ENCODE peak calls at places on chromosome 17, in eight cellular contexts. A is kidney epithelial cell, H is astrocyte of the cerebellum, R is AG04450, F is GM12865, Q is endothelial cell, O is thyroid gland, K is progenitor cell of endocrine pancreas. W is an unnamed sample.

GRCh38 chr17:42519546-42520444 is 16.2 kb upstream of the NAGLU start:
- DNase-seq in K (no peak), Q (peak), H (peak), O (peak), R (peak), A (peak), F (no peak), W (no peak)

GRCh38 chr17:45430006-45430737 is 2.5 kb downstream of the ARHGAP27 start:
- DNase-seq in K (no peak), H (no peak), Q (no peak), A (no peak), O (no peak), R (no peak), F (no peak), W (no peak)

GRCh38 chr17:45776896-45777295 is 7.2 kb upstream of the CRHR1 start:
- DNase-seq in A (no peak), Q (no peak), O (no peak), R (no peak), K (no peak), F (no peak), H (no peak), W (no peak)

GRCh38 chr17:41895617-41896016 is 23.1 kb downstream of the ACLY start:
- DNase-seq in K (no peak), O (no peak), F (no peak), Q (no peak), A (no peak), R (no peak), H (no peak), W (no peak)

GRCh38 chr17:40536731-40537171 is 28.5 kb downstream of the CCR7 start:
- DNase-seq in K (no peak), Q (peak), A (no peak), F (no peak), R (no peak), H (no peak), O (peak), W (no peak)

GRCh38 chr17:29664743-29665479 is 42.2 kb upstream of the CORO6 start:
- DNase-seq in R (no peak), O (no peak), H (no peak), F (no peak), K (no peak), Q (no peak), A (no peak), W (no peak)

GRCh38 chr17:48066192-48066591 is 18.0 kb downstream of the NFE2L1 start:
- DNase-seq in H (no peak), O (no peak), F (no peak), A (no peak), Q (no peak), K (no peak), R (no peak), W (no peak)

GRCh38 chr17:39141915-39142664 is 9.3 kb downstream of the PLXDC1 start:
- DNase-seq in A (no peak), H (no peak), F (no peak), O (no peak), R (no peak), K (no peak), Q (no peak), W (no peak)

GRCh38 chr17:78132086-78132676 is 1.6 kb downstream of the TMC8 start:
- DNase-seq in O (peak), Q (no peak), R (no peak), F (peak), H (no peak), K (peak), A (no peak), W (no peak)

GRCh38 chr17:43888548-43888947 is 18.8 kb downstream of the MPP2 start:
- DNase-seq in F (no peak), O (no peak), K (no peak), Q (no peak), H (no peak), A (no peak), R (no peak), W (peak)

GRCh38 chr17:40309031-40309937 is at the start of gene RARA:
- DNase-seq in K (no peak), O (peak), H (no peak), Q (peak), F (peak), A (no peak), R (no peak), W (no peak)

GRCh38 chr17:70855401-70856054 is 686.2 kb downstream of the KCNJ2 start:
- DNase-seq in H (peak), O (no peak), R (peak), Q (no peak), K (no peak), F (no peak), A (no peak), W (no peak)

GRCh38 chr17:5745091-5745820 is 160.9 kb upstream of the NLRP1 start:
- DNase-seq in F (no peak), K (no peak), A (no peak), H (no peak), R (no peak), Q (no peak), O (no peak), W (no peak)

GRCh38 chr17:45220079-45220478 is 1.6 kb upstream of the FMNL1 start:
- DNase-seq in H (no peak), R (no peak), O (no peak), A (no peak), K (no peak), F (no peak), Q (no peak), W (no peak)

GRCh38 chr17:70169707-70170597 is 620 bp downstream of the KCNJ2 start:
- DNase-seq in K (no peak), A (no peak), H (no peak), O (no peak), F (no peak), R (no peak), Q (no peak), W (no peak)

GRCh38 chr17:64004903-64005733 is 7.0 kb downstream of the PRR29 start:
- DNase-seq in F (no peak), Q (no peak), O (no peak), R (no peak), H (no peak), A (no peak), K (no peak), W (no peak)

GRCh38 chr17:69516911-69517310 is 102.4 kb downstream of the MAP2K6 start:
- DNase-seq in F (peak), R (no peak), Q (no peak), O (no peak), H (no peak), K (no peak), A (no peak), W (no peak)

GRCh38 chr17:49823614-49824013 is 24.3 kb downstream of the TAC4 start:
- DNase-seq in Q (no peak), A (no peak), R (peak), O (no peak), K (no peak), F (no peak), H (peak), W (no peak)

GRCh38 chr17:50562266-50563094 is 2.0 kb downstream of the CACNA1G start:
- DNase-seq in K (no peak), Q (no peak), A (no peak), F (no peak), H (no peak), R (no peak), O (no peak), W (no peak)

GRCh38 chr17:17513626-17514025 is 17.4 kb upstream of the RASD1 start:
- DNase-seq in Q (no peak), F (no peak), K (no peak), A (no peak), O (no peak), H (no peak), R (no peak), W (no peak)

GRCh38 chr17:700504-701094 is 14.0 kb downstream of the VPS53 start:
- DNase-seq in R (no peak), Q (no peak), K (no peak), A (no peak), H (no peak), O (no peak), F (peak), W (no peak)

GRCh38 chr17:27269978-27270377 is 23.9 kb upstream of the WSB1 start:
- DNase-seq in F (no peak), R (no peak), A (no peak), H (no peak), K (no peak), Q (no peak), O (no peak), W (no peak)

GRCh38 chr17:64172510-64172909 is 42.6 kb upstream of the ERN1 start:
- DNase-seq in R (no peak), K (no peak), Q (no peak), O (no peak), F (no peak), A (no peak), H (no peak), W (no peak)

GRCh38 chr17:30950669-30951399 is 20.0 kb upstream of the RNF135 start:
- DNase-seq in A (no peak), H (peak), Q (no peak), R (peak), O (peak), K (no peak), F (no peak), W (no peak)

GRCh38 chr17:42025191-42025579 is 5.3 kb downstream of the NKIRAS2 start:
- DNase-seq in H (no peak), A (no peak), O (no peak), R (no peak), F (no peak), Q (no peak), K (no peak), W (no peak)

GRCh38 chr17:29167393-29168078 is 12.7 kb downstream of the MYO18A start:
- DNase-seq in F (no peak), A (no peak), H (no peak), O (no peak), Q (no peak), K (no peak), R (no peak), W (no peak)

GRCh38 chr17:77948690-77949114 is 9.8 kb upstream of the TNRC6C start:
- DNase-seq in R (peak), A (no peak), Q (peak), K (no peak), F (no peak), H (peak), O (peak), W (no peak)

GRCh38 chr17:50210249-50211225 is 9.1 kb upstream of the COL1A1 start:
- DNase-seq in H (peak), A (peak), K (no peak), O (no peak), F (no peak), Q (no peak), R (peak), W (no peak)

GRCh38 chr17:59004338-59005111 is 102.2 kb downstream of the TRIM37 start:
- DNase-seq in K (peak), H (peak), Q (peak), R (no peak), F (peak), A (no peak), O (peak), W (no peak)

GRCh38 chr17:44627513-44627912 is 28.8 kb upstream of the MEIOC start:
- DNase-seq in K (no peak), F (no peak), A (no peak), R (no peak), O (no peak), H (no peak), Q (no peak), W (no peak)

GRCh38 chr17:29108806-29109476 is 66.0 kb downstream of the PIPOX start:
- DNase-seq in R (no peak), F (no peak), K (peak), O (no peak), A (no peak), H (no peak), Q (no peak), W (no peak)

GRCh38 chr17:71919181-71919580 is 201.6 kb upstream of the SOX9 start:
- DNase-seq in O (peak), K (no peak), Q (no peak), R (no peak), A (no peak), H (no peak), F (peak), W (no peak)

GRCh38 chr17:17391575-17392370 is 85.0 kb upstream of the MED9 start:
- DNase-seq in A (no peak), H (no peak), K (no peak), Q (no peak), F (peak), R (no peak), O (no peak), W (no peak)

GRCh38 chr17:66975614-66976378 is 11.3 kb downstream of the CACNG4 start:
- DNase-seq in A (no peak), F (peak), H (no peak), Q (peak), R (no peak), O (no peak), K (no peak), W (no peak)

DNA sequence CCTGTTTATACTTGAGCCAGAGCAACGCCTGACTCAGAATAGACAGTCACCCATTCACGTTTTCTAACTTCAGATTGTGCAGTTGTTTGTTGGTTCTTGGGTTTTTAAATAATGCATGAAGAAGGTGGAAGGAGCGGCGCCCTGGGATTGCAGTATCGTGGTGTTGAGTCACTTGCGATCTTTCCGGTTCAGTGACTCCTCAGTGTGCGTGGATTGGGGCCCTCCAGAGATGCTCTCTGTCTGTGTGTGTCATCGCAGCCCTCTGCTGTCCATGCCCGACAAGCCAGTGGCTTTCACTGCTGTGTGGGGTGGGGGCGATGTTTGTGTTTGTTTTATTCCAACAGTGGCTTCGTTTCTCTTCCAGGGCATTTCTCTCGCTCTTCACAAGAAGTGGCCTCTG is 134.0 kb downstream of the RPTOR start:
- DNase-seq in R (peak), O (no peak), H (peak), A (peak), Q (no peak), F (no peak), K (no peak), W (no peak)
- TF ChIP-seq CTCF in R (peak), O (no peak), H (no peak), A (peak), Q (no peak), F (no peak), K (no peak), W (no peak)

GRCh38 chr17:73900516-73900915 is 256.3 kb upstream of the SDK2 start:
- DNase-seq in R (no peak), Q (no peak), O (no peak), H (no peak), K (no peak), A (no peak), F (no peak), W (no peak)

GRCh38 chr17:73901249-73901648 is 257.0 kb upstream of the SDK2 start:
- DNase-seq in A (no peak), F (no peak), R (no peak), H (no peak), K (no peak), Q (no peak), O (no peak), W (no peak)

GRCh38 chr17:73902416-73903181 is 258.4 kb upstream of the SDK2 start:
- DNase-seq in Q (peak), R (no peak), A (no peak), F (no peak), O (peak), H (no peak), K (no peak), W (no peak)

GRCh38 chr17:73899839-73900238 is 255.6 kb upstream of the SDK2 start:
- DNase-seq in O (no peak), K (no peak), R (no peak), F (no peak), Q (no peak), H (no peak), A (no peak), W (no peak)

GRCh38 chr17:73901661-73902415 is 257.6 kb upstream of the SDK2 start:
- DNase-seq in K (peak), R (no peak), O (peak), A (no peak), Q (peak), H (no peak), F (no peak), W (no peak)
- TF ChIP-seq CTCF in K (peak), R (no peak), O (no peak), A (no peak), Q (no peak), H (no peak), F (no peak), W (peak)

DNA sequence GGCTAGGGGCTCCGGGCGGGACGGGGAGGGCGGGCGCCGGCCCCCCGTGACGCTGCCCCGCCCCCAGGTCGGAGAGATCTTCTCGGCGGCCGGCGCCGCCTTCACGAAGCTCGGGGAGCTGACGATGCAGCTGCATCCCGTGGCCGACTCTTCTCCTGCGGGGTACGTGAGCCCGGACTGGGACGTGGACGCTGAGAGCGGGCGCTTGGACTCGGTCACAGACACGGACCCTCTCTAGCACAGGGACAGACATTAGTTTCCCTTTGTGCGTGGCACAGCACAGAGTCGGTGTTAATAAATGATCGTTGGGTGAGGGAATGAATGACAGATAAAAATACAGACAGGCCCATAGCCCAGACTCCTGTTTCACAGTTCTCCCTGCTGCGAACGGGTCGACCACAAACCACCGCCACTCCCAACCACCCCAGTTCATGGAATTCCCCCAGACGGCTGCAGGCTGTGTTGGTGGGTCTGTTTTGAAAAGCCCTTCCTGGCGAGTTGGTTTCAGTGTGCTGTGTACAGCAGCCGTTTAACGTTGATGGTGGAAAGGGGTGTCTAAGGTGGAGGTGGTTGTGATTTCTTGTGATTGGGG is 2.7 kb downstream of the RNASEK start:
- DNase-seq in K (no peak), R (no peak), O (no peak), A (no peak), F (peak), H (peak), Q (no peak), W (no peak)
- TF ChIP-seq CTCF in K (peak), R (no peak), O (no peak), A (no peak), F (no peak), H (no peak), Q (peak), W (no peak)

DNA sequence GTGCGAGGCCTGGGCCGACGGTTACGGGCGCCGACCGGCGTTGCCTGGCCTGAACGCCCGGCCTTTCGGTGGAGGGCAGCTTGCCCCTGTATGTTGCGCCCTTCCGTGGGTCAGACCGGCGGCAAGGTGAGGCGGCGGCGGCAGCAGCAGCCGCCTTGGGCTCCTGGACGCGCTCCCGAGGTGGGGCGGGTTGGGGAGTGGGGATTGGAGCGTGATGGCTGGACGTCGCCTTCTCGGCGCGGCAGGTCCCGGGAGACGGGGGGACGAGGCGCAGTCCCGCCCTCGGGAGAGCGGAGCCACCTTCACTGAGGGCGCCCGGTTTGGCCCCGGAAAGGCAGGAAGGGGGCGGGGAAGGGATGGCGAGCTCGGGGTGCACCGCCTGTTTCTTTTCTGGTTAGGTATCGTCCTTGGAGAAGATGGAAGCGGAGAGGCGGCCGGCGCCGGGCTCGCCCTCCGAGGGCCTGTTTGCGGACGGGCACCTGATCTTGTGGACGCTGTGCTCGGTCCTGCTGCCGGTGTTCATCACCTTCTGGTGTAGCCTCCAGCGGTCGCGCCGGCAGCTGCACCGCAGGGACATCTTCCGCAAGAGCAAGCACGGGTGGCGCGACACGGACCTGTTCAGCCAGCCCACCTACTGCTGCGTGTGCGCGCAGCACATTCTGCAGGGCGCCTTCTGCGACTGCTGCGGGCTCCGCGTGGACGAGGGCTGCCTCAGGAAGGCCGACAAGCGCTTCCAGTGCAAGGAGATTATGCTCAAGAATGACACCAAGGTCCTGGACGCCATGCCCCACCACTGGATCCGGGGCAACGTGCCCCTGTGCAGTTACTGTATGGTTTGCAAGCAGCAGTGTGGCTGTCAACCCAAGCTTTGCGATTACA is 668 bp downstream of the DGKE start:
- DNase-seq in F (peak), Q (peak), K (peak), H (no peak), O (peak), A (no peak), R (no peak), W (no peak)
- TF ChIP-seq CTCF in F (peak), Q (no peak), K (peak), H (no peak), O (peak), A (peak), R (no peak), W (no peak)

GRCh38 chr17:82356845-82357355 is 2.1 kb upstream of the TEX19 start:
- DNase-seq in F (no peak), H (no peak), K (no peak), R (no peak), O (peak), Q (no peak), A (no peak), W (no peak)
- TF ChIP-seq CTCF in F (no peak), H (no peak), K (no peak), R (no peak), O (no peak), Q (no peak), A (no peak), W (no peak)

GRCh38 chr17:57989011-57989345 is 924 bp upstream of the VEZF1 start:
- DNase-seq in O (peak), K (no peak), A (no peak), H (no peak), R (no peak), Q (no peak), F (no peak), W (no peak)
- TF ChIP-seq CTCF in O (no peak), K (no peak), A (no peak), H (peak), R (no peak), Q (no peak), F (no peak), W (no peak)